ENCODE peak calls at places on chromosomes 5 and 9, in eight cellular contexts. Z is WERI-Rb-1, P is coronary artery, Y is A549, G is mucosa of descending colon, X is left lung, W is uterus, E is epithelial cell of esophagus. M is an unnamed sample.

GRCh38 chr5:4295663-4296339 is 700.2 kb downstream of the IRX1 start:
- DNase-seq in Z (peak), P (no peak), Y (no peak), G (no peak), X (no peak), W (no peak), E (peak), M (no peak)

GRCh38 chr9:30846644-30847043 is 1537.8 kb upstream of the ACO1 start:
- DNase-seq in Z (no peak), P (no peak), Y (no peak), G (no peak), X (no peak), W (no peak), E (no peak), M (no peak)

GRCh38 chr5:154860123-154860522 is 1.7 kb downstream of the CNOT8 start:
- DNase-seq in Z (no peak), P (no peak), Y (no peak), G (no peak), X (peak), W (no peak), E (peak), M (no peak)

GRCh38 chr9:14146201-14146890 is 167.6 kb downstream of the NFIB start:
- DNase-seq in Z (no peak), P (no peak), Y (no peak), G (no peak), X (no peak), W (no peak), E (no peak), M (no peak)

GRCh38 chr9:35996358-35996970 is 38.5 kb upstream of the OR2S2 start:
- DNase-seq in Z (no peak), P (no peak), Y (peak), G (no peak), X (peak), W (no peak), E (peak), M (peak)

GRCh38 chr5:32767948-32768427 is 56.9 kb downstream of the NPR3 start:
- DNase-seq in Z (no peak), P (no peak), Y (peak), G (no peak), X (peak), W (no peak), E (peak), M (peak)

GRCh38 chr5:139566611-139567010 is 5.5 kb downstream of the UBE2D2 start:
- DNase-seq in Z (no peak), P (no peak), Y (no peak), G (no peak), X (no peak), W (no peak), E (no peak), M (no peak)

GRCh38 chr5:109453251-109453650 is 43.5 kb upstream of the PJA2 start:
- DNase-seq in Z (no peak), P (no peak), Y (no peak), G (no peak), X (no peak), W (no peak), E (no peak), M (no peak)

GRCh38 chr5:71658916-71659661 is 60.0 kb upstream of the CARTPT start:
- DNase-seq in Z (no peak), P (no peak), Y (peak), G (no peak), X (no peak), W (no peak), E (peak), M (peak)

GRCh38 chr5:58264276-58264675 is 195.6 kb downstream of the PLK2 start:
- DNase-seq in Z (no peak), P (no peak), Y (no peak), G (no peak), X (no peak), W (no peak), E (no peak), M (no peak)

GRCh38 chr9:87464110-87464991 is 33.3 kb upstream of the DAPK1 start:
- DNase-seq in Z (no peak), P (no peak), Y (no peak), G (no peak), X (no peak), W (no peak), E (peak), M (no peak)

GRCh38 chr5:73312146-73312871 is 136.3 kb downstream of the FOXD1 start:
- DNase-seq in Z (peak), P (no peak), Y (peak), G (peak), X (peak), W (no peak), E (no peak), M (peak)
- H3K4me3 ChIP-seq in Z (no peak), P (peak), Y (no peak), G (no peak), X (no peak), W (no peak), E (no peak), M (no peak)

GRCh38 chr5:141359790-141360426 is at the start of gene PCDHGB2:
- DNase-seq in Z (no peak), P (no peak), Y (no peak), G (no peak), X (no peak), W (no peak), E (peak), M (peak)
- TF ChIP-seq CTCF in Z (peak), P (no peak), Y (no peak), G (no peak), X (peak), W (no peak), E (no peak), M (peak)

DNA sequence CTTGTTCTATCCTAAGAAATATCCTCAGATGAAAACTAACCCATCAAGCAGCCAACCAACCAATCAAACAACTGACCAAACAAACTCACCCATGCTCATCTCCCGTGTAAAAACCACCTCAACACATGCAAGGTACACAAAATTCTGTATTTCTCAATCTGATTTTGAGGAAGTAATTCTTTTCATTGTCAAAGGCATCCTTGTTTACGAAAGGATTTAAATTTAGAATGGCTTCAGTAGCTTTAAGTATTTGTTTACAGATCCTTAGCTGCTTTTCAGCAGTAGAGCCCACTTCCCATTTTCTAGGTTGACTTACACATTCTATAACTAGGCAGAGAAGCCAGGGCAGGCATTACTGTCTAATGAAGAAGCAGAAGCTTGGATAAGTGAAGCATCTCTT is 78.6 kb downstream of the NTRK2 start:
- DNase-seq in Z (no peak), P (no peak), Y (no peak), G (no peak), X (no peak), W (no peak), E (no peak), M (no peak)
- H3K4me3 ChIP-seq in Z (no peak), P (no peak), Y (no peak), G (no peak), X (no peak), W (no peak), E (no peak), M (no peak)

DNA sequence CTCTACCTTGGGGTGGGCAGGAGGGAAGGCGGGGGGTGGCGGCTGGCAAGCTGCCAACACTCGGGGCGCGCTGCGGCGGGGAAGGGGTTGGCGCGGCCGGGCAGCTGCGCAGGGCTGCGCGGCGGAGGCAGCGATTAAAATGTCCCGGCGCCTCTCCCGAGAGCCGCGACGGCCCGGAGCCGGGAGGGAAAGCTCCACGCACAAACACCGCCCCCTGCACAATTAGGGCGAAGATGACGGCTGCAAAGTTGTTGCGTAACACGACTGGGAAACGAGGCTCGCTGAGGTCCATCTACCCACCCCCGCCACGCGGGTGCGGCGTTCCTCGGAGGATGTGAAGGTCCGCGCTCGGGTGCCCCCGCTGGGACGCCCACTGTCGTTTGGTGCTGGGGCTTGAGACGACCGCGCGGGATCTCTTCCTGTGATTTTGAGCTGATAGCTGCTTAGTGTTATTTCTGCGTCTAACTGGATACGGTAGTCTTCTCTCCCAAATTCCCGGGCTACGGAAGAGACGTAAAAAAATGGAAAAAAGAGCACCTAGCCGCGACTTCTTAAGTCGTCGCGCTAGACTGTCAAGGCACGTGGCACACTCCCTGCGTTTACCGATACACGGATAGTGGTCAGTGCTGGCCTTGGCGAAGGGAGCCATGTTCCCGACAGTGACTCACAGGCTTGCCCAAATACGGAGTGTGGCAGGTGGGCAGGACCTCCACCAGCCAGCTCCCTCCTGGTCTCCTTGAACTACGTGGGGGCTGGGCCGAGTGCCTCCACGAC is 958 bp upstream of the NFIL3 start:
- DNase-seq in Z (peak), P (peak), Y (peak), G (peak), X (peak), W (peak), E (peak), M (peak)
- TF ChIP-seq CTCF in Z (peak), P (no peak), Y (peak), G (no peak), X (no peak), W (peak), E (no peak), M (peak)

DNA sequence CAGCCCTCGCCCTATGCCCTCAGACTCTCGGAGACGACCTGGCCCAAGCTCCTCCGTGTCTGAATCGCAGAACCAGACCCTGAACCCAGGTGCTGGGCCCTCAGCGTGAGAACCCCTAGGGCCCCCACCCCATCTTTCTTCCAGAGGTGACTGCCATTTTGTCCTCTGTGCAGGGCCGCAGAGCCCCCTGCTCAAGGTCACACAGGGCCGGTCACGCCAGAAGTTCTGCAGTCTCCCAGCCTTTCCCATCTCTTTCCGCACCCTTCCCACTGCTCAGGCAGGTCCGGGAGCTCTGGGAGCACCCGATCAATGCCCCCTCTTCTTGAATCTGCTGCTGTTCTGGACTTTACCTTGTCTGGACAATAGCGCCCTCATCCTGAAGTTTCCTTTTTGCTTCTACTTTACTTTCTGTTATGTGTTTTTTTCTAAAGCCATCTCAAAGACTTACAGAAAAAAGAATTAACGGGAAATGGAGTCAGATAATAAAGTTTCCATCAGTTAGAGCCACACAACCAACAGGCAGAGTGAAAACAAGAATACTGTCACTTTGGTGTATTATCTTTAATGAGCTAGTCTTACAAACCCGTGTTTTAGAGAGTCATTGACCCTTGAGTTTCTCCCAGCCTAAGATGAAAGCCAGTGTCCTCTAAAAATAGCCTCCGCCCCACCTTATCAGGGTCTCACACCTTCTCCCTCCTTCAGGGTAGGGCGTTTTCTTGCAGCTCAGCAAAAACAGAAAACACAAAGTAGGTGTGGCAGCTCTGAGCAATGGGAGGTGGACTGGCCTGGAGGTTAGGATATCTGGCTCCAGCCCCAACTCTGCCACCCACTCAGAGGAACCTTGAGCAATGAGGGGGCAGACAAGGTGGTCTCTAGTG is 1.8 kb downstream of the TMOD1 start:
- DNase-seq in Z (no peak), P (no peak), Y (no peak), G (no peak), X (no peak), W (no peak), E (no peak), M (no peak)
- H3K4me3 ChIP-seq in Z (no peak), P (peak), Y (no peak), G (no peak), X (no peak), W (peak), E (no peak), M (no peak)

M was measured in astrocyte of the spinal cord.